ENCODE peak calls at places on chromosomes 1 and 21, in eight cellular contexts. One of them, this sample, is unnamed.

GRCh38 chr1:112446411-112446810 is 50.4 kb downstream of the CTTNBP2NL start:
- DNase-seq in sigmoid colon: no peak
- DNase-seq in A549: no peak
- DNase-seq in H54: no peak
- DNase-seq in body of pancreas: no peak
- DNase-seq in esophagus squamous epithelium: no peak
- DNase-seq in K562: no peak
- DNase-seq in lower leg skin: no peak
- DNase-seq in this sample: no peak

GRCh38 chr21:22211943-22212342 is 1213.7 kb downstream of the NCAM2 start:
- DNase-seq in sigmoid colon: no peak
- DNase-seq in H54: no peak
- DNase-seq in lower leg skin: no peak
- DNase-seq in A549: no peak
- DNase-seq in K562: peak
- DNase-seq in esophagus squamous epithelium: no peak
- DNase-seq in body of pancreas: no peak
- DNase-seq in this sample: no peak

GRCh38 chr1:118294817-118295486 is 109.9 kb upstream of the SPAG17 start:
- DNase-seq in K562: no peak
- DNase-seq in sigmoid colon: no peak
- DNase-seq in A549: no peak
- DNase-seq in body of pancreas: no peak
- DNase-seq in H54: no peak
- DNase-seq in lower leg skin: no peak
- DNase-seq in esophagus squamous epithelium: no peak
- DNase-seq in this sample: no peak

GRCh38 chr1:42431514-42431913 is 24.3 kb downstream of the ZMYND12 start:
- DNase-seq in K562: no peak
- DNase-seq in sigmoid colon: no peak
- DNase-seq in body of pancreas: no peak
- DNase-seq in lower leg skin: no peak
- DNase-seq in H54: no peak
- DNase-seq in A549: peak
- DNase-seq in esophagus squamous epithelium: no peak
- DNase-seq in this sample: no peak

GRCh38 chr1:211333906-211334305 is 7.3 kb downstream of the TRAF5 start:
- DNase-seq in lower leg skin: no peak
- DNase-seq in A549: no peak
- DNase-seq in esophagus squamous epithelium: no peak
- DNase-seq in H54: no peak
- DNase-seq in K562: no peak
- DNase-seq in body of pancreas: no peak
- DNase-seq in sigmoid colon: no peak
- DNase-seq in this sample: no peak

GRCh38 chr1:29321176-29321575 is 84.9 kb downstream of the PTPRU start:
- DNase-seq in esophagus squamous epithelium: no peak
- DNase-seq in lower leg skin: no peak
- DNase-seq in H54: no peak
- DNase-seq in A549: no peak
- DNase-seq in K562: no peak
- DNase-seq in sigmoid colon: no peak
- DNase-seq in body of pancreas: no peak
- DNase-seq in this sample: no peak

GRCh38 chr1:19011832-19012231 is 55.4 kb upstream of the IFFO2 start:
- DNase-seq in lower leg skin: peak
- DNase-seq in sigmoid colon: no peak
- DNase-seq in esophagus squamous epithelium: no peak
- DNase-seq in K562: no peak
- DNase-seq in body of pancreas: no peak
- DNase-seq in H54: no peak
- DNase-seq in A549: no peak
- DNase-seq in this sample: no peak

GRCh38 chr21:33230518-33231324 is 983 bp downstream of the IFNAR2 start:
- DNase-seq in A549: peak
- DNase-seq in esophagus squamous epithelium: no peak
- DNase-seq in body of pancreas: peak
- DNase-seq in sigmoid colon: peak
- DNase-seq in lower leg skin: peak
- DNase-seq in K562: peak
- DNase-seq in H54: peak
- DNase-seq in this sample: peak

GRCh38 chr1:151340870-151341754 is 5.9 kb downstream of the RFX5 start:
- DNase-seq in esophagus squamous epithelium: no peak
- DNase-seq in K562: peak
- DNase-seq in sigmoid colon: no peak
- DNase-seq in lower leg skin: no peak
- DNase-seq in A549: peak
- DNase-seq in H54: peak
- DNase-seq in body of pancreas: peak
- DNase-seq in this sample: peak

GRCh38 chr1:235442788-235443429 is 61.3 kb downstream of the B3GALNT2 start:
- DNase-seq in A549: peak
- DNase-seq in esophagus squamous epithelium: no peak
- DNase-seq in H54: peak
- DNase-seq in lower leg skin: no peak
- DNase-seq in sigmoid colon: no peak
- DNase-seq in K562: peak
- DNase-seq in body of pancreas: no peak
- DNase-seq in this sample: peak

GRCh38 chr21:28738882-28739281 is 253.8 kb downstream of the LTN1 start:
- DNase-seq in K562: no peak
- DNase-seq in esophagus squamous epithelium: no peak
- DNase-seq in lower leg skin: no peak
- DNase-seq in sigmoid colon: no peak
- DNase-seq in A549: no peak
- DNase-seq in H54: no peak
- DNase-seq in body of pancreas: no peak
- DNase-seq in this sample: no peak

GRCh38 chr1:58768971-58769808 is 14.7 kb downstream of the JUN start:
- DNase-seq in esophagus squamous epithelium: no peak
- DNase-seq in body of pancreas: peak
- DNase-seq in K562: peak
- DNase-seq in sigmoid colon: peak
- DNase-seq in H54: no peak
- DNase-seq in A549: peak
- DNase-seq in lower leg skin: peak
- DNase-seq in this sample: peak

GRCh38 chr1:27755286-27755685 is 17.7 kb upstream of the STX12 start:
- DNase-seq in lower leg skin: peak
- DNase-seq in sigmoid colon: no peak
- DNase-seq in body of pancreas: no peak
- DNase-seq in K562: no peak
- DNase-seq in H54: no peak
- DNase-seq in esophagus squamous epithelium: no peak
- DNase-seq in A549: no peak
- DNase-seq in this sample: no peak

GRCh38 chr1:20481158-20481617 is 4.8 kb downstream of the CAMK2N1 start:
- DNase-seq in body of pancreas: no peak
- DNase-seq in sigmoid colon: no peak
- DNase-seq in K562: no peak
- DNase-seq in lower leg skin: no peak
- DNase-seq in esophagus squamous epithelium: no peak
- DNase-seq in A549: no peak
- DNase-seq in H54: no peak
- DNase-seq in this sample: no peak

GRCh38 chr1:85135456-85135798 is 65.4 kb downstream of the SYDE2 start:
- DNase-seq in sigmoid colon: no peak
- DNase-seq in A549: no peak
- DNase-seq in H54: no peak
- DNase-seq in body of pancreas: no peak
- DNase-seq in lower leg skin: no peak
- DNase-seq in K562: no peak
- DNase-seq in esophagus squamous epithelium: no peak
- DNase-seq in this sample: no peak

GRCh38 chr1:103063911-103064310 is 44.4 kb downstream of the COL11A1 start:
- DNase-seq in K562: no peak
- DNase-seq in lower leg skin: no peak
- DNase-seq in body of pancreas: no peak
- DNase-seq in sigmoid colon: no peak
- DNase-seq in esophagus squamous epithelium: no peak
- DNase-seq in A549: no peak
- DNase-seq in H54: no peak
- DNase-seq in this sample: no peak

GRCh38 chr1:86499987-86500593 is 31.4 kb downstream of the CLCA1 start:
- DNase-seq in A549: peak
- DNase-seq in body of pancreas: no peak
- DNase-seq in sigmoid colon: no peak
- DNase-seq in K562: peak
- DNase-seq in lower leg skin: no peak
- DNase-seq in esophagus squamous epithelium: no peak
- DNase-seq in H54: no peak
- DNase-seq in this sample: peak

GRCh38 chr1:169460193-169460833 is 25.4 kb downstream of the SLC19A2 start:
- DNase-seq in H54: no peak
- DNase-seq in A549: no peak
- DNase-seq in esophagus squamous epithelium: no peak
- DNase-seq in sigmoid colon: no peak
- DNase-seq in lower leg skin: no peak
- DNase-seq in body of pancreas: no peak
- DNase-seq in K562: no peak
- DNase-seq in this sample: peak

GRCh38 chr1:165773324-165773965 is 4.8 kb upstream of the TMCO1 start:
- DNase-seq in A549: peak
- DNase-seq in sigmoid colon: no peak
- DNase-seq in lower leg skin: no peak
- DNase-seq in K562: peak
- DNase-seq in H54: peak
- DNase-seq in esophagus squamous epithelium: no peak
- DNase-seq in body of pancreas: no peak
- DNase-seq in this sample: peak

GRCh38 chr21:38072489-38072888 is 156.2 kb upstream of the KCNJ6 start:
- DNase-seq in A549: no peak
- DNase-seq in esophagus squamous epithelium: no peak
- DNase-seq in H54: no peak
- DNase-seq in sigmoid colon: no peak
- DNase-seq in K562: no peak
- DNase-seq in body of pancreas: no peak
- DNase-seq in lower leg skin: no peak
- DNase-seq in this sample: no peak
- TF ChIP-seq POLR2A in A549: no peak
- TF ChIP-seq POLR2A in esophagus squamous epithelium: no peak
- TF ChIP-seq POLR2A in H54: no peak
- TF ChIP-seq POLR2A in sigmoid colon: no peak
- TF ChIP-seq POLR2A in K562: no peak
- TF ChIP-seq POLR2A in body of pancreas: no peak
- TF ChIP-seq POLR2A in lower leg skin: no peak
- TF ChIP-seq POLR2A in this sample: no peak

DNA sequence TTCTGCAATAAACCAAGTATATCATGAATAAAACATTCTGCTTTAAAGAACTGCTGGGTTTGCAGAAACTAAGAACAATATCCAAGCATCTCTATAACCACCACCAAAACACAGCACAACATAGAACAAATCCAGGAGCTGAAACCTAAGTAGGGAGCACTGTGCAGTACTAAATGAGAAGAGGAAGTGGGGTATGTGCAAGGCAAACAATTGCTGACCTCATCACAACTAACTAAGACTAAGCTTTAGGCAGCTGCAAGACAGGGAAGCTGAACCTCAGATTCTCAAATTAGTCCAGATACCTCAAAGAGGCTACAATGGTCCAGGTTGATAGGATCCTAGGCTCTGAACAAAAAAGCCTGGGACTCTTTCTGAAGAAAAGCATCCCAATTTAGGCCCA is 172.6 kb downstream of the SLC44A5 start:
- DNase-seq in K562: no peak
- DNase-seq in body of pancreas: no peak
- DNase-seq in A549: no peak
- DNase-seq in H54: no peak
- DNase-seq in esophagus squamous epithelium: no peak
- DNase-seq in lower leg skin: no peak
- DNase-seq in sigmoid colon: no peak
- DNase-seq in this sample: no peak
- TF ChIP-seq POLR2A in K562: no peak
- TF ChIP-seq POLR2A in body of pancreas: no peak
- TF ChIP-seq POLR2A in A549: no peak
- TF ChIP-seq POLR2A in H54: no peak
- TF ChIP-seq POLR2A in esophagus squamous epithelium: no peak
- TF ChIP-seq POLR2A in lower leg skin: no peak
- TF ChIP-seq POLR2A in sigmoid colon: no peak
- TF ChIP-seq POLR2A in this sample: no peak

DNA sequence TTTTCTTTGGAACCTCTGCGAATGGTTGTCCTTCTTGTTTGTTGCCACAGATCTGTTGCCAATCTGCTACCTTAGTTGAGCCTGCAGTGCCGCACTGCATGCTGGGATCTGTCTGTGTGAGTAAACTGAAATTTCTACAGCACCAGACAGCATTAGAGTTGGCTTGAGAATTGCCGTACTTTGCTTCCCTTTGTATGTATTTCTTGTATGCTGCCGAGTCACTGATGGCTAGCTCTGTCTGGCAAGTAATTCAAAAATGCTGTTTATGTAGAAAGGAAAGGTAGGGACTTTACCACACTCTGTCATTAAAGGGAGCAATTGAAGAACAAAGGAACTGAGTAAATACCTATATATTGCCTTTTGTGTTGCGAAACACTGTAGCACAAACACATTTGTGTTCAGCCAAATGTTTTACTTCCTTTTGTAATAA is 857.4 kb downstream of the USP25 start:
- DNase-seq in A549: peak
- DNase-seq in sigmoid colon: peak
- DNase-seq in H54: peak
- DNase-seq in lower leg skin: no peak
- DNase-seq in esophagus squamous epithelium: no peak
- DNase-seq in K562: no peak
- DNase-seq in body of pancreas: peak
- DNase-seq in this sample: no peak
- TF ChIP-seq POLR2A in A549: no peak
- TF ChIP-seq POLR2A in sigmoid colon: no peak
- TF ChIP-seq POLR2A in H54: no peak
- TF ChIP-seq POLR2A in lower leg skin: no peak
- TF ChIP-seq POLR2A in esophagus squamous epithelium: peak
- TF ChIP-seq POLR2A in K562: no peak
- TF ChIP-seq POLR2A in body of pancreas: no peak
- TF ChIP-seq POLR2A in this sample: no peak

DNA sequence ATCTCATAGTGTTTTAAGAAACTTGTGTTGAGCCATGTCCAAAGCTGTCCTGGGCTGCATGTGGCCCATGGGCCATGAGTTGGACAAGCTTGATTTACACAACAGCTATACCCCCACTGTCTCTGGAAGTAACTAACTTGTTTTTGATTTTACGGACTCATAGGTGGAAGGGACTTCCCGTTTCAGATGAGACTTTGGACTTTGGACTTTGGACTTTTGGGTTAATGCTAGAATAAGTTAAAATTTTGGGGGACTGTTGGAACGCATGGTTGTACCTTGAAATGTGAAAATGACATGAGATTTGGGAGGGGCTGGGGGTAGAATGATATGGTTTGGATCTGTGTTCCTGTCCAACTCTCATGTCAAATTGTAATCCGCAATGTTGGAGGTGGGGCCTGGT is 52.6 kb upstream of the ZSWIM5 start:
- DNase-seq in body of pancreas: no peak
- DNase-seq in A549: no peak
- DNase-seq in sigmoid colon: no peak
- DNase-seq in H54: no peak
- DNase-seq in K562: no peak
- DNase-seq in lower leg skin: no peak
- DNase-seq in esophagus squamous epithelium: no peak
- DNase-seq in this sample: no peak
- TF ChIP-seq POLR2A in body of pancreas: no peak
- TF ChIP-seq POLR2A in A549: no peak
- TF ChIP-seq POLR2A in sigmoid colon: no peak
- TF ChIP-seq POLR2A in H54: no peak
- TF ChIP-seq POLR2A in K562: no peak
- TF ChIP-seq POLR2A in lower leg skin: no peak
- TF ChIP-seq POLR2A in esophagus squamous epithelium: no peak
- TF ChIP-seq POLR2A in this sample: no peak

This sample was measured in erythroblast.